ENCODE peak calls at places on chromosomes 7 and 10, in eight cellular contexts. P is HepG2, T is A549, Q is DND-41, S is SK-N-SH, F is mesendoderm, J is mammary epithelial cell, A is IMR-90. M is an unnamed sample.

GRCh38 chr7:66664590-66665293 is 36.1 kb downstream of the KCTD7 start:
- DNase-seq in P (no peak), T (no peak), Q (no peak), S (peak), F (no peak), J (no peak), A (no peak), M (no peak)

GRCh38 chr10:123860856-123861255 is 30.8 kb downstream of the CPXM2 start:
- DNase-seq in P (no peak), T (no peak), Q (no peak), S (no peak), F (no peak), J (no peak), A (no peak), M (no peak)

GRCh38 chr7:76294344-76295024 is 8.0 kb upstream of the HSPB1 start:
- DNase-seq in P (peak), T (peak), Q (no peak), S (peak), F (peak), J (peak), A (peak), M (peak)

GRCh38 chr7:134355004-134355525 is 38.3 kb upstream of the SLC35B4 start:
- DNase-seq in P (no peak), T (no peak), Q (no peak), S (no peak), F (peak), J (no peak), A (no peak), M (no peak)

GRCh38 chr10:48902096-48902495 is 37.5 kb downstream of the LRRC18 start:
- DNase-seq in P (no peak), T (no peak), Q (no peak), S (no peak), F (no peak), J (no peak), A (no peak), M (no peak)

GRCh38 chr7:27899601-27900000 is 159.6 kb downstream of the TAX1BP1 start:
- DNase-seq in P (no peak), T (no peak), Q (peak), S (no peak), F (no peak), J (no peak), A (no peak), M (no peak)

GRCh38 chr7:51315393-51316261 is 982 bp downstream of the COBL start:
- DNase-seq in P (peak), T (peak), Q (no peak), S (peak), F (peak), J (peak), A (no peak), M (peak)

GRCh38 chr7:37944737-37945054 is 24.3 kb downstream of the EPDR1 start:
- DNase-seq in P (no peak), T (no peak), Q (no peak), S (no peak), F (no peak), J (no peak), A (no peak), M (no peak)

GRCh38 chr10:52357986-52358385 is 43.9 kb downstream of the DKK1 start:
- DNase-seq in P (no peak), T (no peak), Q (no peak), S (no peak), F (peak), J (no peak), A (peak), M (no peak)

GRCh38 chr10:49656845-49657493 is 22.5 kb upstream of the C10orf53 start:
- DNase-seq in P (no peak), T (no peak), Q (no peak), S (no peak), F (no peak), J (peak), A (no peak), M (no peak)

GRCh38 chr7:124032369-124033092 is at the start of gene TMEM229A:
- DNase-seq in P (no peak), T (peak), Q (no peak), S (peak), F (peak), J (peak), A (peak), M (peak)

GRCh38 chr7:30135551-30136271 is 925 bp downstream of the MTURN start:
- DNase-seq in P (peak), T (peak), Q (no peak), S (peak), F (no peak), J (peak), A (peak), M (peak)

GRCh38 chr7:17298840-17299476 is 506 bp downstream of the AHR start:
- DNase-seq in P (no peak), T (peak), Q (no peak), S (peak), F (peak), J (peak), A (peak), M (peak)

GRCh38 chr7:132603241-132603789 is 27.0 kb upstream of the PLXNA4 start:
- DNase-seq in P (no peak), T (no peak), Q (no peak), S (no peak), F (peak), J (no peak), A (no peak), M (no peak)

GRCh38 chr10:31920538-31920937 is 8.1 kb downstream of the ARHGAP12 start:
- DNase-seq in P (no peak), T (no peak), Q (no peak), S (no peak), F (no peak), J (no peak), A (no peak), M (no peak)

GRCh38 chr7:207418-208127 is 15.2 kb downstream of the FAM20C start:
- DNase-seq in P (no peak), T (no peak), Q (no peak), S (no peak), F (peak), J (no peak), A (no peak), M (no peak)
- H3K27ac ChIP-seq in P (no peak), T (no peak), Q (no peak), S (no peak), F (no peak), J (no peak), A (no peak), M (no peak)

DNA sequence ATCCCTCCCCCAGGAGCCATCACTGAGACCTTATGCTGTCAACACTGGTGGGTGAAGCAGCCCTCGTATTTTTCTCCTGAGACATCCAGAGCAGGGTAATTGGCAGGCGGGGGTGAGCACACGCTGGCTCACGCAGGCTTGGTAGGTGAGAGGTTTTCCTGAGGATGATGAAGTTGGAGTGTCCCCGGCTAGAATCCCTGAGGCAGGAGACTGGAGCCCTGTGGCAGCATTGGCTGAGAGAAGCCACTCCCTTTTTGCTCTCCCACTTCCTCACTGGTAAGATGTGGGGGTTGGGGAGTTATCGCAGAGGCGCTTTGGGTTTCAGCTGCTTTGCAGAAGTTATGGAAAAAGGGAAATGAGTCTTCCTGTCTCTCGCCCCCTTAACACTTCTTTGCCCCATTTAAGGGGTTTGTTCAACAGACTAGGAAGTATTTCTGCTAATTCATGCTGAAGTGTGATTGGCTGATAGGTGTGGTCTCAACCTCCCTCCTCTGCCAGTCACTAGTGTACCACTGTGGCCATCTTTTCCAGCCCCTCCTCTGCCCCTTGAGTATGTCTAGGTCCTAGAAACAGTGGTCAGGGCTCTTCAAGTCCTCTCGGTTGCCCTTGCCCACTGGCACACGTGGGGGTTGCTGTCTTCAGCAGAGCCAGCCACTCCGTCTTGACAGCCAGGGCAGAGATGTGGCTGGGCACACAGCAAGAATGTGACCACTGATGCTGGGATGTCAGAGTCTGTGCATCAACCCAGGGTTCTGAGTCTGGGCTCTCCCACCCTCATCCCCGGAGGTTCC is 5.7 kb downstream of the ARPC1B start:
- DNase-seq in P (no peak), T (no peak), Q (peak), S (no peak), F (peak), J (peak), A (peak), M (no peak)
- H3K4me2 ChIP-seq in P (peak), T (peak), Q (peak), S (peak), F (no peak), J (peak), A (peak), M (no peak)

GRCh38 chr7:73850212-73850611 is 7.9 kb upstream of the METTL27 start:
- DNase-seq in P (no peak), T (no peak), Q (no peak), S (no peak), F (no peak), J (no peak), A (no peak), M (no peak)
- H3K27ac ChIP-seq in P (no peak), T (peak), Q (no peak), S (peak), F (no peak), J (peak), A (peak), M (peak)

GRCh38 chr7:149846436-149847046 is 8.4 kb downstream of the ZNF862 start:
- DNase-seq in P (no peak), T (no peak), Q (no peak), S (no peak), F (no peak), J (no peak), A (no peak), M (no peak)
- H3K4me2 ChIP-seq in P (no peak), T (no peak), Q (no peak), S (no peak), F (no peak), J (no peak), A (no peak), M (no peak)

GRCh38 chr10:71969929-71970328 is 5.7 kb downstream of the CHST3 start:
- DNase-seq in P (no peak), T (no peak), Q (no peak), S (peak), F (no peak), J (no peak), A (no peak), M (no peak)
- H3K27ac ChIP-seq in P (peak), T (peak), Q (no peak), S (no peak), F (no peak), J (peak), A (no peak), M (no peak)